ENCODE peak calls at places on chromosomes 1 and 21, in seven cellular contexts. T is cardiac muscle cell, D is ascending aorta, X is GM23338, Z is ovary, L is hepatocyte, C is dorsolateral prefrontal cortex. U is an unnamed sample.
A peak's percentile ranks its signal among the peaks of the same experiment; 100 is the strongest.

GRCh38 chr1:245079021-245079609 is 75.7 kb upstream of the KIF26B start:
- DNase-seq in T (peak; percentile 52), D (no peak), X (peak; percentile 42), Z (no peak), L (peak; percentile 55), C (no peak), U (no peak)

GRCh38 chr1:218693584-218693983 is 348.4 kb downstream of the TGFB2 start:
- DNase-seq in T (no peak), D (no peak), X (no peak), Z (no peak), L (no peak), C (no peak), U (no peak)

GRCh38 chr1:197924516-197925123 is 7.4 kb downstream of the LHX9 start:
- DNase-seq in T (peak; percentile 62), D (no peak), X (peak; percentile 82), Z (peak; percentile 59), L (peak; percentile 66), C (no peak), U (peak; percentile 16)

GRCh38 chr1:94805912-94806311 is 14.2 kb upstream of the SLC44A3 start:
- DNase-seq in T (peak; percentile 62), D (no peak), X (peak; percentile 75), Z (peak; percentile 68), L (peak; percentile 71), C (peak; percentile 69), U (no peak)

GRCh38 chr1:245800901-245801605 is 646.3 kb downstream of the KIF26B start:
- DNase-seq in T (no peak), D (no peak), X (no peak), Z (no peak), L (peak; percentile 55), C (no peak), U (peak; percentile 71)

GRCh38 chr1:227887697-227888403 is 59.9 kb downstream of the WNT9A start:
- DNase-seq in T (no peak), D (peak; percentile 70), X (peak; percentile 79), Z (peak; percentile 63), L (peak; percentile 67), C (peak; percentile 36), U (no peak)

GRCh38 chr21:45845063-45845789 is 136.3 kb upstream of the COL6A1 start:
- DNase-seq in T (no peak), D (no peak), X (no peak), Z (no peak), L (no peak), C (peak; percentile 19), U (no peak)

GRCh38 chr1:67629370-67630075 is 55.5 kb upstream of the GADD45A start:
- DNase-seq in T (no peak), D (no peak), X (no peak), Z (no peak), L (no peak), C (no peak), U (no peak)

GRCh38 chr1:78303620-78304019 is 187.2 kb upstream of the PTGFR start:
- DNase-seq in T (no peak), D (peak; percentile 74), X (no peak), Z (peak; percentile 66), L (no peak), C (no peak), U (peak; percentile 69)

GRCh38 chr1:24769656-24770651 is 24.7 kb downstream of the CLIC4 start:
- DNase-seq in T (peak; percentile 42), D (no peak), X (no peak), Z (no peak), L (peak; percentile 43), C (no peak), U (peak; percentile 92)

GRCh38 chr1:81186271-81186670 is 614.5 kb upstream of the ADGRL2 start:
- DNase-seq in T (no peak), D (no peak), X (no peak), Z (no peak), L (no peak), C (no peak), U (no peak)

GRCh38 chr1:200269256-200269655 is 140.6 kb downstream of the ZNF281 start:
- DNase-seq in T (no peak), D (no peak), X (no peak), Z (no peak), L (no peak), C (no peak), U (no peak)

GRCh38 chr1:201181323-201181722 is 9.3 kb upstream of the IGFN1 start:
- DNase-seq in T (no peak), D (no peak), X (no peak), Z (no peak), L (no peak), C (no peak), U (no peak)

GRCh38 chr21:44931137-44931500 is 8.7 kb upstream of the SLX9 start:
- DNase-seq in T (no peak), D (no peak), X (peak; percentile 57), Z (no peak), L (no peak), C (no peak), U (no peak)

GRCh38 chr1:186325239-186325638 is 49.8 kb downstream of the TPR start:
- DNase-seq in T (no peak), D (no peak), X (peak; percentile 43), Z (no peak), L (no peak), C (no peak), U (no peak)

GRCh38 chr1:65948609-65949229 is 156.0 kb downstream of the PDE4B start:
- DNase-seq in T (no peak), D (no peak), X (no peak), Z (no peak), L (peak; percentile 44), C (no peak), U (no peak)

GRCh38 chr1:182002570-182002969 is 58.9 kb downstream of the ZNF648 start:
- DNase-seq in T (no peak), D (no peak), X (no peak), Z (no peak), L (no peak), C (no peak), U (no peak)

GRCh38 chr1:29428216-29428615 is 191.9 kb downstream of the PTPRU start:
- DNase-seq in T (no peak), D (peak; percentile 38), X (no peak), Z (no peak), L (no peak), C (no peak), U (no peak)

GRCh38 chr1:150876111-150876434 is 326 bp downstream of the ARNT start:
- DNase-seq in T (peak; percentile 84), D (peak; percentile 83), X (peak; percentile 81), Z (no peak), L (peak; percentile 76), C (no peak), U (peak; percentile 32)

GRCh38 chr1:28176492-28177470 is at the start of gene PTAFR:
- DNase-seq in T (no peak), D (no peak), X (peak; percentile 15), Z (no peak), L (no peak), C (no peak), U (no peak)

GRCh38 chr1:32071758-32072621 is 749 bp upstream of the TMEM39B start:
- DNase-seq in T (no peak), D (no peak), X (peak; percentile 32), Z (no peak), L (peak; percentile 36), C (no peak), U (peak; percentile 36)
- TF ChIP-seq CTCF in T (no peak), D (no peak), X (no peak), Z (no peak), L (no peak), C (no peak), U (no peak)

DNA sequence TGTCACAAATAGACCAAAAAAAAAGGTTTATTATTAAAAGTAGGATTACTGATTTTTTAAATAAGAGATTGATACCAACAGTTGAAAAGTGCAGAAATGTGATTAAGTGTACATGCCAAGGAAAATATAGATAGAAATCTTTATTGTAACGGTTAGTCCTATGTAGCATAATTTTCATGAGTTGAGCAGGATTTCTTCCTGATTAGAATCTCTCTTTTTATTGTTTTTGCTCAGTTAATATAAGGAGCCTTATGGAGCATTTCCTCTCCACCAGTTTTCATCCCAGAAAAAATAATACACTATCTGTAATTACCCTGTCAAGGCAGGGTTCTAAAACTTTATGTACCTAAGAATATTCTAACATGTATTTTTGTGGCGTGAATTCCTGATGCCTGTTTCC is 23.4 kb downstream of the CAPZA1 start:
- DNase-seq in T (no peak), D (no peak), X (no peak), Z (no peak), L (no peak), C (no peak), U (no peak)
- H3K27ac ChIP-seq in T (no peak overlapping the region), D (no peak overlapping the region), X (peak overlapping the region; percentile 52), Z (no peak overlapping the region), L (no peak overlapping the region), C (no peak overlapping the region), U (no peak overlapping the region)

DNA sequence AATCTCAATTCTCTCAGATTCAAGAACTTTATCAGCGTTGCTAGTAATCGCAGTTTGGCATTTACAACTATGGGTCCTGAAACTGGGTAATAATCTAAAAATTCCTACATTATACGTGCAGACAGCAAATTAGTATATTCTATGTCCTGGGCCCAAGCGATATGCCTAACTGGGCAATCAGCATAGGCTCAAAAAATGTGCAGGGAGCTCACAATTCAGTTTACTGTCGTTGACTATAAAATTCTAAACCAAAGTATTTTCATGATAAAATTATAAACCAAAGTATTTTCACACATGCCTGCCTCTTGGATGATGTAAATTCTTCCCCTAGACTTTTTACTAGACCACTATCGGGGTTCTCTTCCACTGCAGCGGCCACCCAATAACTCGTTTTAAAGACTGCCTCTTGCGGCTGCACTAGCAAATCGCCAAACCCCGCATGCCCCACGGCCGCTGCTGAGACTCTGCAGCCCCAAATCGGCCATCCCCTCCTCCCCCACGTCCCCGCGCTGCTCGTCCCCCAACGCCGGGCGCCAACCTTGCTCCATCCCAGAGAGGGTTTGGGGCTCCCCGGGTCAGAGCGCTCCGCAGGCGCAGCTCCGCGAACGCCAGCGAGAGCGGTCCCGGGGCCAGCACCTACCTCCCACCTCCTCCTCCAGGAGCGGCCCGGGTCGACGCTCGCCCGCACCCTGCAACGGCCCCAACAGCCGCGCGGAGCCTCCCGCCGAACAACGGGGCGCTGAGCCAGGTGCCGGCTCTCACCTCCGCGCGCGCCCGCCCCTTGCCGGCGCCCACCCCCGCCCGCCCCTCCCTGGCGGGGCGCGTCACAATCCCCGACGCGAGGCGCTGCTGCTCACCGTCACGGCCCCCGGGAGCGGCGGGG is 506 bp downstream of the SSX2IP start:
- DNase-seq in T (peak; percentile 70), D (peak; percentile 78), X (peak; percentile 77), Z (peak; percentile 63), L (peak; percentile 73), C (peak; percentile 73), U (no peak)
- H3K27me3 ChIP-seq in T (no peaks in the 10 kb centered on the region), D (no peaks in the 10 kb centered on the region), X (no peaks in the 10 kb centered on the region), Z (no peaks in the 10 kb centered on the region), L (no peaks in the 10 kb centered on the region), C (no peaks in the 10 kb centered on the region), U (no peaks in the 10 kb centered on the region)

GRCh38 chr1:15031251-15031930 is 122.2 kb upstream of the TMEM51 start:
- DNase-seq in T (no peak), D (no peak), X (no peak), Z (no peak), L (no peak), C (no peak), U (no peak)

GRCh38 chr1:15036101-15036500 is 117.4 kb upstream of the TMEM51 start:
- DNase-seq in T (no peak), D (no peak), X (no peak), Z (no peak), L (no peak), C (no peak), U (no peak)

GRCh38 chr1:15034656-15035055 is 118.9 kb upstream of the TMEM51 start:
- DNase-seq in T (no peak), D (no peak), X (no peak), Z (no peak), L (no peak), C (no peak), U (no peak)

GRCh38 chr1:15035236-15035635 is 118.3 kb upstream of the TMEM51 start:
- DNase-seq in T (no peak), D (no peak), X (no peak), Z (no peak), L (no peak), C (no peak), U (no peak)

GRCh38 chr1:15033264-15033663 is 120.3 kb upstream of the TMEM51 start:
- DNase-seq in T (no peak), D (no peak), X (no peak), Z (no peak), L (no peak), C (no peak), U (peak; percentile 73)
- TF ChIP-seq CTCF in T (peak; percentile 49), D (no peak), X (no peak), Z (no peak), L (peak; percentile 7), C (no peak), U (peak; percentile 66)

U was measured in AG04450.